ENCODE peak calls at places on chromosomes 6 and 20, in eight cellular contexts. Z, F, Q, J, W, T, P and K are unnamed samples.
A peak's percentile ranks its signal among the peaks of the same experiment; 100 is the strongest.

GRCh38 chr6:46170357-46171289 is at the start of gene ENPP5:
- DNase-seq in Z (peak; percentile 86), Q (peak; percentile 70), F (peak; percentile 62), J (peak; percentile 98), T (peak; percentile 94), W (peak; percentile 9), P (no peak), K (peak; percentile 84)

GRCh38 chr20:41330941-41331340 is 9.7 kb upstream of the LPIN3 start:
- DNase-seq in P (no peak), J (no peak), T (no peak), Q (no peak), Z (no peak), F (no peak), W (no peak), K (no peak)

GRCh38 chr6:156111913-156112312 is 656.3 kb upstream of the NOX3 start:
- DNase-seq in J (no peak), P (no peak), W (no peak), F (no peak), T (no peak), Z (no peak), Q (no peak), K (no peak)

GRCh38 chr6:169786349-169786748 is 34.9 kb downstream of the ERMARD start:
- DNase-seq in J (no peak), W (no peak), F (no peak), Z (no peak), T (no peak), P (no peak), Q (no peak), K (no peak)

GRCh38 chr20:2873010-2873746 is at the start of gene PTPRA:
- DNase-seq in T (peak; percentile 97), Z (peak; percentile 86), Q (peak; percentile 97), P (peak; percentile 62), W (peak; percentile 95), J (peak; percentile 95), F (peak; percentile 95), K (peak; percentile 97)

GRCh38 chr20:57513199-57513598 is 11.7 kb downstream of the CTCFL start:
- DNase-seq in W (peak; percentile 58), Q (no peak), J (no peak), F (no peak), T (no peak), Z (peak; percentile 88), P (no peak), K (no peak)

GRCh38 chr20:46013826-46014516 is 5.3 kb downstream of the MMP9 start:
- DNase-seq in P (no peak), J (peak; percentile 97), F (peak; percentile 87), Z (peak; percentile 51), Q (peak; percentile 89), W (peak; percentile 82), T (peak; percentile 94), K (peak; percentile 89)

GRCh38 chr6:113089056-113089455 is 741.9 kb downstream of the RFPL4B start:
- DNase-seq in Q (no peak), F (no peak), T (no peak), Z (no peak), W (no peak), P (no peak), J (peak; percentile 64), K (no peak)

GRCh38 chr20:35005463-35005961 is 49.8 kb downstream of the MYH7B start:
- DNase-seq in P (no peak), J (no peak), T (peak; percentile 22), F (no peak), Q (peak; percentile 19), W (no peak), Z (no peak), K (no peak)

GRCh38 chr6:16206595-16207037 is 31.8 kb upstream of the GMPR start:
- DNase-seq in Z (peak; percentile 64), T (no peak), W (peak; percentile 87), J (peak; percentile 83), F (no peak), Q (peak; percentile 62), P (peak; percentile 78), K (peak; percentile 69)

GRCh38 chr6:127282184-127282583 is 15.5 kb downstream of the RNF146 start:
- DNase-seq in T (no peak), Q (no peak), Z (no peak), F (no peak), J (no peak), P (no peak), W (no peak), K (no peak)

GRCh38 chr20:19943021-19943659 is 74.0 kb upstream of the NAA20 start:
- DNase-seq in J (no peak), Q (peak; percentile 29), W (no peak), T (no peak), P (no peak), Z (peak; percentile 16), F (no peak), K (no peak)

GRCh38 chr6:161412795-161413194 is 138.9 kb upstream of the AGPAT4 start:
- DNase-seq in J (no peak), Z (no peak), T (no peak), Q (no peak), P (no peak), W (no peak), F (no peak), K (no peak)

GRCh38 chr20:50295762-50296449 is 105.3 kb downstream of the CEBPB start:
- DNase-seq in J (no peak), T (peak; percentile 69), F (no peak), Z (no peak), Q (no peak), P (no peak), W (no peak), K (no peak)

GRCh38 chr20:51337126-51337805 is 205.3 kb downstream of the NFATC2 start:
- DNase-seq in Q (no peak), Z (no peak), P (no peak), J (no peak), W (no peak), F (no peak), T (no peak), K (no peak)

GRCh38 chr6:73525546-73526330 is 4.9 kb upstream of the EEF1A1 start:
- DNase-seq in F (no peak), P (no peak), Q (no peak), Z (no peak), T (no peak), J (no peak), W (no peak), K (no peak)

GRCh38 chr6:29834564-29835436 is 7.2 kb downstream of the HLA-G start:
- DNase-seq in Z (peak; percentile 17), T (no peak), J (peak; percentile 83), F (peak; percentile 13), P (no peak), Q (no peak), W (peak; percentile 62), K (no peak)

GRCh38 chr6:100664274-100665040 is 199.7 kb upstream of the SIM1 start:
- DNase-seq in Z (peak; percentile 17), J (peak; percentile 66), Q (no peak), T (no peak), P (peak; percentile 13), W (peak; percentile 41), F (peak; percentile 3), K (no peak)

DNA sequence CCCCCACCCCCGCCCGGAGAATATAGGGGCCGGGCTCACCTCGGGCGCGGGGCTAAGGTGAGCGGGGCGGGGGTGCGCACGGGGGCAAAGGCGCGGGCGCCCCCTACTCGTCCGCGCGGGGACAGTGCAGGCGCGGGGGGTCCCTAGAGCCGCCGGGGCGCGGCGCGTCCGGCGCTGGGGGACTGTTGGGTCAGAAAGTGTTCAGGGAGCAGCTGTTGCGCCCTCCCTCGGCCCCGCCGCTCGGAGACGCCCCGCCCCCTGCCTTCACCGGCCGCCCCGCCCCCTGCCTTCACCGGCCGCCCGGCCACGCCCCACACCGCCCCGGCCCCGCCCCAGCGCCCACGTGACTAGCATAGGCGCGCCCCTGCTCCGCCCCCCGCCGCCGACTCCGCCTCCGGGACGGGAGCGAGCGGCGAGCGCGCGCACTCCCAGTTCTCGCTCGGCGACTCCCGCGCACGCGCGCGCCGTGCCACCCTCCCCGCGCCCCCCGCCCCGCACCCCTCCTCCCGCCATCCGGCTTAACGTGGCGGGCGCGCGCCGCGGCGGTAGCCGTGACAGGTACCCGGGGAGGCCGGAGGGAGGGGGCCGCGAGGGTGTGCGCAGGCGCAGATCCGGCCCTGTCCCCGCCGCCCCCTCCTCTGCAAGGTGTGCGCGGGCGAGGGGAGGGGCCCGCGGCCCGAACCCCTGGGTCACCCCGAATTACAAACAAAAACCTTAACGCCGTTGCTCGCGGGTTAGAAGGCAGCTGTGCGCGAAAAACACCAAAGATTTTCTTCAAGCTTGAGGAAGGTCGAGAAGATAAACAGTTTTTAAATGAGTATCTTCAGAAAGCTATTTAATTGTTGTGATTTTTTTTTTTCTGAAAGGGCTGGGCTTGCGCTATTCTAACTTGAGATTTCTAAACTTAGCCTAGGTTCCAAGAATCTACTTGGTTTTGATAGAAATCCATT is 704 bp upstream of the ZNF217 start:
- DNase-seq in W (peak; percentile 98), Q (peak; percentile 91), P (peak; percentile 75), F (peak; percentile 91), T (peak; percentile 99), Z (peak; percentile 85), J (peak; percentile 94), K (peak; percentile 91)
- TF ChIP-seq CTCF in W (no peak), Q (peak; percentile 14), P (no peak), F (no peak), T (no peak), Z (no peak), J (peak; percentile 56), K (peak; percentile 55)

DNA sequence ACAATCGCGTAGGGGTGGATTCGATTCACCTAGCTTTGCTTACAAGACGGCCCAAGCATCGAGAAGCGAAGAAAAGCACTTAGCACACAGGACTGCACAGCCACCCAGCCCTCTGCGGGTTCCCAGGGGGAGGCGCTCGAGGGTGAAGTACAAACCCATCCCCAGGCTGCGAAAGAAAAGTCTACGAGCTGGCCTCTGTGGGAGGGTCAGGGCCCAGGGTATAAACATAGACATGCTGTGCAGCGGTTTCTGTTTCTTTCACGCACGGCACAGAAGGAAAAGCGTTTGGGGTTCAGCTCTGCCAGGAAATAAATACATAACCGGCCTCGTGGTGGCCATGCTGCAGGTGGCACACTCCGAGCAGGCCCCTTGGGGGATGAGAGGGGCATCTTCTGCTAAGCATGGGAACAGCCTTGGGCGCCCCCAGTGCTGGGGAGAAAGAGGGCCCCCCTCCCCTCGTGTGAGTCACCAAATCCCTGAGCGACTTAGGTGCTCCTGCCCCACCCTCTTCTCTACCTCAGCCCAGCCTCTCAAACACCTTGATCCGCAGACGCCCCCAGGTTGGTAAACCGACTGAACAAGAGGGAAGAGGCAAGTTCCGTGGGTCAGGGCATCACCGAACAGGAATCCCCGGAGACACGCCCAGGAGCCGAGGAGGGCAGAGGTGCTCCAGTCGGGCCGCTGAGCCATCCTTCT is 91.6 kb upstream of the RIPOR2 start:
- DNase-seq in P (no peak), T (peak; percentile 89), Z (no peak), F (peak; percentile 81), J (peak; percentile 69), W (no peak), Q (peak; percentile 80), K (peak; percentile 77)
- TF ChIP-seq CTCF in P (no peak), T (peak; percentile 22), Z (no peak), F (peak; percentile 78), J (peak; percentile 63), W (no peak), Q (peak; percentile 65), K (peak; percentile 72)

DNA sequence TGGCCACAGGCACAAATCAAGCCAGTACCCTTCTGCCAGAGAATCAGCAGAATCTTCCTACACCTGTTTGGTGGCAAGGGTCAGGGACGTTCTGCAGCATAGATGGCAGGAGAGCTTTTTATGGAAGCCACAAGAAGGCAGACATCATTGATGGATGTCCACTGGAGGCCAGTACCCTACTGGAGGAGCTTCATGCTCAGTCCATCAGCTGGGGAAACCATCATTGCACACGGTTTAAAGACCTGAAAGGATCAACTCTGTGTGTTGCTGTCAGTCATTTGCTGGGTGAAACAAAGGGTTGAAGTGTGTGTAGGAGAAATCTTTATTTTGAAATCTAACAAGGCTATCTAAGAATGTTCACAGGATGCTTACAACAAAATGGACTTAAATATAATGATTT is 158.9 kb upstream of the SASH1 start:
- DNase-seq in Q (no peak), T (no peak), F (no peak), J (no peak), Z (no peak), P (no peak), W (no peak), K (no peak)
- TF ChIP-seq CTCF in Q (no peak), T (no peak), F (no peak), J (no peak), Z (no peak), P (no peak), W (no peak), K (no peak)

GRCh38 chr20:58987790-58988564 is 6.9 kb downstream of the NELFCD start:
- DNase-seq in T (peak; percentile 55), Q (no peak), J (no peak), Z (no peak), F (no peak), P (no peak), W (no peak), K (no peak)
- TF ChIP-seq CTCF in T (no peak), Q (no peak), J (no peak), Z (no peak), F (no peak), P (no peak), W (no peak), K (no peak)